ENCODE peak calls at places on chromosomes 16 and 17, in nine cellular contexts. One of them, this sample, is unnamed.
A peak's percentile ranks its signal among the peaks of the same experiment; 100 is the strongest.

GRCh38 chr17:1203967-1204291 is 24.1 kb upstream of the ABR start:
- DNase-seq in thyroid gland: no peak
- DNase-seq in body of pancreas: no peak
- DNase-seq in IMR-90: no peak
- DNase-seq in esophagus muscularis mucosa: no peak
- DNase-seq in Peyer's patch: no peak
- DNase-seq in A549: no peak
- DNase-seq in stomach: no peak
- DNase-seq in HCT116: no peak
- DNase-seq in this sample: no peak

GRCh38 chr16:83843657-83844056 is 35.9 kb downstream of the HSBP1 start:
- DNase-seq in body of pancreas: no peak
- DNase-seq in Peyer's patch: no peak
- DNase-seq in HCT116: no peak
- DNase-seq in esophagus muscularis mucosa: no peak
- DNase-seq in thyroid gland: no peak
- DNase-seq in A549: no peak
- DNase-seq in stomach: no peak
- DNase-seq in IMR-90: no peak
- DNase-seq in this sample: no peak

GRCh38 chr16:68668266-68668665 is 23.2 kb downstream of the CDH3 start:
- DNase-seq in HCT116: no peak
- DNase-seq in thyroid gland: no peak
- DNase-seq in Peyer's patch: no peak
- DNase-seq in body of pancreas: no peak
- DNase-seq in IMR-90: peak; percentile 5
- DNase-seq in stomach: no peak
- DNase-seq in esophagus muscularis mucosa: no peak
- DNase-seq in A549: no peak
- DNase-seq in this sample: no peak

GRCh38 chr16:23374721-23375120 is 72.6 kb downstream of the SCNN1B start:
- DNase-seq in stomach: peak; percentile 67
- DNase-seq in HCT116: no peak
- DNase-seq in IMR-90: no peak
- DNase-seq in Peyer's patch: no peak
- DNase-seq in A549: no peak
- DNase-seq in body of pancreas: no peak
- DNase-seq in thyroid gland: peak; percentile 57
- DNase-seq in esophagus muscularis mucosa: no peak
- DNase-seq in this sample: no peak

GRCh38 chr17:17042851-17043667 is 802 bp downstream of the MPRIP start:
- DNase-seq in stomach: no peak
- DNase-seq in thyroid gland: peak; percentile 37
- DNase-seq in IMR-90: peak; percentile 66
- DNase-seq in Peyer's patch: peak; percentile 69
- DNase-seq in A549: no peak
- DNase-seq in body of pancreas: no peak
- DNase-seq in HCT116: no peak
- DNase-seq in esophagus muscularis mucosa: no peak
- DNase-seq in this sample: peak; percentile 42

GRCh38 chr17:42133461-42134041 is 10.9 kb downstream of the HSPB9 start:
- DNase-seq in esophagus muscularis mucosa: no peak
- DNase-seq in stomach: no peak
- DNase-seq in Peyer's patch: peak; percentile 49
- DNase-seq in IMR-90: no peak
- DNase-seq in A549: no peak
- DNase-seq in HCT116: no peak
- DNase-seq in thyroid gland: peak; percentile 74
- DNase-seq in body of pancreas: peak; percentile 49
- DNase-seq in this sample: no peak

GRCh38 chr17:65931246-65932149 is 260.4 kb downstream of the CEP112 start:
- DNase-seq in Peyer's patch: no peak
- DNase-seq in IMR-90: peak; percentile 12
- DNase-seq in A549: no peak
- DNase-seq in thyroid gland: no peak
- DNase-seq in body of pancreas: no peak
- DNase-seq in stomach: no peak
- DNase-seq in HCT116: no peak
- DNase-seq in esophagus muscularis mucosa: no peak
- DNase-seq in this sample: no peak

GRCh38 chr17:4156750-4157381 is 13.9 kb downstream of the CYB5D2 start:
- DNase-seq in HCT116: no peak
- DNase-seq in Peyer's patch: no peak
- DNase-seq in thyroid gland: peak; percentile 81
- DNase-seq in esophagus muscularis mucosa: no peak
- DNase-seq in A549: no peak
- DNase-seq in IMR-90: no peak
- DNase-seq in stomach: no peak
- DNase-seq in body of pancreas: no peak
- DNase-seq in this sample: no peak

GRCh38 chr17:1977583-1978395 is 47.3 kb downstream of the RTN4RL1 start:
- DNase-seq in esophagus muscularis mucosa: no peak
- DNase-seq in Peyer's patch: no peak
- DNase-seq in HCT116: no peak
- DNase-seq in IMR-90: no peak
- DNase-seq in stomach: no peak
- DNase-seq in thyroid gland: no peak
- DNase-seq in A549: no peak
- DNase-seq in body of pancreas: no peak
- DNase-seq in this sample: no peak

GRCh38 chr17:7408341-7408740 is 696 bp downstream of the NLGN2 start:
- DNase-seq in A549: no peak
- DNase-seq in esophagus muscularis mucosa: no peak
- DNase-seq in Peyer's patch: no peak
- DNase-seq in body of pancreas: no peak
- DNase-seq in HCT116: no peak
- DNase-seq in thyroid gland: no peak
- DNase-seq in IMR-90: no peak
- DNase-seq in stomach: no peak
- DNase-seq in this sample: peak; percentile 39

GRCh38 chr17:55818451-55819375 is 67.9 kb downstream of the PCTP start:
- DNase-seq in A549: no peak
- DNase-seq in esophagus muscularis mucosa: no peak
- DNase-seq in stomach: no peak
- DNase-seq in HCT116: no peak
- DNase-seq in thyroid gland: no peak
- DNase-seq in IMR-90: no peak
- DNase-seq in body of pancreas: no peak
- DNase-seq in Peyer's patch: no peak
- DNase-seq in this sample: no peak

GRCh38 chr17:13036776-13037175 is 18.9 kb upstream of the ELAC2 start:
- DNase-seq in IMR-90: peak; percentile 11
- DNase-seq in A549: no peak
- DNase-seq in stomach: no peak
- DNase-seq in body of pancreas: no peak
- DNase-seq in esophagus muscularis mucosa: no peak
- DNase-seq in HCT116: no peak
- DNase-seq in Peyer's patch: no peak
- DNase-seq in thyroid gland: no peak
- DNase-seq in this sample: no peak

GRCh38 chr17:36034127-36034526 is 16.4 kb upstream of the CCL23 start:
- DNase-seq in Peyer's patch: no peak
- DNase-seq in body of pancreas: no peak
- DNase-seq in thyroid gland: no peak
- DNase-seq in stomach: no peak
- DNase-seq in esophagus muscularis mucosa: no peak
- DNase-seq in IMR-90: no peak
- DNase-seq in HCT116: no peak
- DNase-seq in A549: no peak
- DNase-seq in this sample: no peak

DNA sequence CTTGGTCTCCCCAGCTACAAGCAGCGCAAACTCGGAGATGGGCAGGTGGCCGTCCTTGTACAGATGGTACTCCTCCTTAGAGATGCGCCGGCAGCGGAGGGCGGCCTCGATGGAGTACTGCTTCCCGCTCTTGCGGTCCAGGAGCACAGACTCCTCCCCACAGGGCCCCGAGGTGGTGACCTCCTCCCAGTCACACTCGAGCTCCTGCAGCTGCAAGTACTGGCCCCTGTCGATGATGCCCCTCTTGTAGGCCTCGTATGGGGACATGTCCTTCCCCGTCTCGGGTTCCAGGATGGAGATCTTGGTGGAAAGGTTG is 7.2 kb downstream of the CDK3 start:
- DNase-seq in esophagus muscularis mucosa: no peak
- DNase-seq in HCT116: no peak
- DNase-seq in body of pancreas: no peak
- DNase-seq in stomach: no peak
- DNase-seq in A549: no peak
- DNase-seq in IMR-90: no peak
- DNase-seq in Peyer's patch: no peak
- DNase-seq in thyroid gland: no peak
- DNase-seq in this sample: no peak
- H3K4me1 ChIP-seq in esophagus muscularis mucosa: no peaks in the 10 kb centered on the region
- H3K4me1 ChIP-seq in HCT116: peaks cover 13% of the 10 kb centered on the region
- H3K4me1 ChIP-seq in body of pancreas: peaks cover 31% of the 10 kb centered on the region
- H3K4me1 ChIP-seq in stomach: peaks cover 6% of the 10 kb centered on the region
- H3K4me1 ChIP-seq in A549: no peaks in the 10 kb centered on the region
- H3K4me1 ChIP-seq in IMR-90: peaks cover 7% of the 10 kb centered on the region
- H3K4me1 ChIP-seq in Peyer's patch: peaks cover 24% of the 10 kb centered on the region
- H3K4me1 ChIP-seq in thyroid gland: no peaks in the 10 kb centered on the region
- H3K4me1 ChIP-seq in this sample: peaks cover 15% of the 10 kb centered on the region

DNA sequence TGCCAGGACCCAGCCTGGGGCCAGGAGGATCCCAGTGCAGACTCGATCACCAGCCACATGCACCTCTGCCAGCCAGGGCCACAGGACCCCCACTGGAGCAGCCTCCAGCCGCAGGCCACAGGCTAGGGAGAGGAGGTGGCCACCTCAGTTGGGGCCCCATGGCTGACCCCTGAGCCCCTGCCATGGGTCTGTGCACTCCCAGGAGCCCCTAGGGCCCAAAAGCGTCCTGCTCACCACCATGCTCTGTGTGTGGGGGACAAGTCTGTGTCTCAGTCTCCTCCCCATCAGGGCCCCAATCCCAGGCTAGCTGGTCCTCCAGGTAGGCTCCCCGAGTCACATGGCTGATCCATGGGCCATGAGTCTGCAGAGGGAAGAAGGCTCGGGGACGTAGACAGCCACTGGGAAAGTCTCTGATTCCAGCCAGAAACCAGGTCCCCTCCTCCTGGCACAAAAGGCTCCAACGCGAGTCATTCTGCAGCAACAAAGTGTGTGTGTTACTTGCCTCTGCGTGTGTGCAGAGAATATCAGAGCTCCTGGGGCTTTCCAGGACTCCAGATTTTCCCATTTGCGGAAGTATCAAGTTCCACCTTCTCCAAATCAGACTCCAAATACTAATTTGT is 6.1 kb upstream of the PRSS8 start:
- DNase-seq in body of pancreas: peak; percentile 60
- DNase-seq in esophagus muscularis mucosa: no peak
- DNase-seq in Peyer's patch: peak; percentile 65
- DNase-seq in IMR-90: peak; percentile 84
- DNase-seq in stomach: no peak
- DNase-seq in HCT116: no peak
- DNase-seq in thyroid gland: peak; percentile 55
- DNase-seq in A549: no peak
- DNase-seq in this sample: no peak
- H3K4me3 ChIP-seq in body of pancreas: no peak overlapping the region
- H3K4me3 ChIP-seq in esophagus muscularis mucosa: peak overlapping the region; percentile 63
- H3K4me3 ChIP-seq in Peyer's patch: peak overlapping the region; percentile 62
- H3K4me3 ChIP-seq in IMR-90: peak overlapping the region; percentile 19
- H3K4me3 ChIP-seq in stomach: peak overlapping the region; percentile 22
- H3K4me3 ChIP-seq in HCT116: peak overlapping the region; percentile 30
- H3K4me3 ChIP-seq in thyroid gland: peak overlapping the region; percentile 6
- H3K4me3 ChIP-seq in A549: no peak overlapping the region
- H3K4me3 ChIP-seq in this sample: peak overlapping the region; percentile 22

GRCh38 chr16:29804455-29805231 is 1.7 kb upstream of the MAZ start:
- DNase-seq in A549: no peak
- DNase-seq in thyroid gland: peak; percentile 89
- DNase-seq in body of pancreas: peak; percentile 55
- DNase-seq in IMR-90: no peak
- DNase-seq in Peyer's patch: no peak
- DNase-seq in esophagus muscularis mucosa: no peak
- DNase-seq in stomach: peak; percentile 39
- DNase-seq in HCT116: no peak
- DNase-seq in this sample: peak; percentile 66
- TF ChIP-seq POLR2A in A549: no peak
- TF ChIP-seq POLR2A in thyroid gland: peak; percentile 53
- TF ChIP-seq POLR2A in body of pancreas: no peak
- TF ChIP-seq POLR2A in IMR-90: no peak
- TF ChIP-seq POLR2A in Peyer's patch: no peak
- TF ChIP-seq POLR2A in esophagus muscularis mucosa: no peak
- TF ChIP-seq POLR2A in stomach: no peak
- TF ChIP-seq POLR2A in HCT116: no peak
- TF ChIP-seq POLR2A in this sample: no peak

GRCh38 chr16:88782454-88783390 is 2.3 kb downstream of the PIEZO1 start:
- DNase-seq in esophagus muscularis mucosa: no peak
- DNase-seq in stomach: no peak
- DNase-seq in IMR-90: peak; percentile 84
- DNase-seq in Peyer's patch: no peak
- DNase-seq in body of pancreas: no peak
- DNase-seq in HCT116: peak; percentile 48
- DNase-seq in A549: no peak
- DNase-seq in thyroid gland: no peak
- DNase-seq in this sample: no peak

GRCh38 chr16:88783391-88784073 is 1.5 kb downstream of the PIEZO1 start:
- DNase-seq in Peyer's patch: peak; percentile 58
- DNase-seq in A549: no peak
- DNase-seq in thyroid gland: no peak
- DNase-seq in HCT116: no peak
- DNase-seq in body of pancreas: no peak
- DNase-seq in esophagus muscularis mucosa: no peak
- DNase-seq in stomach: peak; percentile 54
- DNase-seq in IMR-90: peak; percentile 33
- DNase-seq in this sample: no peak

GRCh38 chr16:88779406-88780099 is 5.5 kb downstream of the PIEZO1 start:
- DNase-seq in Peyer's patch: no peak
- DNase-seq in stomach: no peak
- DNase-seq in body of pancreas: no peak
- DNase-seq in HCT116: no peak
- DNase-seq in A549: no peak
- DNase-seq in esophagus muscularis mucosa: no peak
- DNase-seq in thyroid gland: peak; percentile 76
- DNase-seq in IMR-90: no peak
- DNase-seq in this sample: no peak

GRCh38 chr16:88780100-88781062 is 4.6 kb downstream of the PIEZO1 start:
- DNase-seq in Peyer's patch: no peak
- DNase-seq in body of pancreas: no peak
- DNase-seq in thyroid gland: no peak
- DNase-seq in A549: no peak
- DNase-seq in HCT116: no peak
- DNase-seq in esophagus muscularis mucosa: no peak
- DNase-seq in stomach: no peak
- DNase-seq in IMR-90: no peak
- DNase-seq in this sample: no peak

GRCh38 chr16:88781140-88782077 is 3.6 kb downstream of the PIEZO1 start:
- DNase-seq in Peyer's patch: no peak
- DNase-seq in thyroid gland: no peak
- DNase-seq in body of pancreas: no peak
- DNase-seq in IMR-90: no peak
- DNase-seq in stomach: no peak
- DNase-seq in HCT116: no peak
- DNase-seq in esophagus muscularis mucosa: no peak
- DNase-seq in A549: no peak
- DNase-seq in this sample: peak; percentile 33
- H3K4me1 ChIP-seq in Peyer's patch: peaks cover 56% of the 10 kb centered on the region
- H3K4me1 ChIP-seq in thyroid gland: peaks cover 25% of the 10 kb centered on the region
- H3K4me1 ChIP-seq in body of pancreas: peaks cover 41% of the 10 kb centered on the region
- H3K4me1 ChIP-seq in IMR-90: peaks cover 49% of the 10 kb centered on the region
- H3K4me1 ChIP-seq in stomach: peaks cover 82% of the 10 kb centered on the region
- H3K4me1 ChIP-seq in HCT116: peaks cover 51% of the 10 kb centered on the region
- H3K4me1 ChIP-seq in esophagus muscularis mucosa: peaks cover 62% of the 10 kb centered on the region
- H3K4me1 ChIP-seq in A549: peaks cover 48% of the 10 kb centered on the region
- H3K4me1 ChIP-seq in this sample: peaks cover 28% of the 10 kb centered on the region